ENCODE peak calls at places on chromosomes 3 and 15, in five cellular contexts. B is transverse colon, Q is fibroblast of lung, Z is sigmoid colon, N is pancreas. X is an unnamed sample.

GRCh38 chr3:139610886-139611285 is 66.9 kb downstream of the NMNAT3 start:
- DNase-seq in B (no peak), Q (no peak), Z (no peak), N (no peak), X (no peak)

GRCh38 chr3:27138005-27138404 is 231.2 kb downstream of the NEK10 start:
- DNase-seq in B (no peak), Q (no peak), Z (peak; percentile 55), N (no peak), X (no peak)

GRCh38 chr15:60575995-60576394 is 97.1 kb upstream of the ICE2 start:
- DNase-seq in B (no peak), Q (peak; percentile 41), Z (no peak), N (no peak), X (no peak)

GRCh38 chr3:194098036-194098871 is 37.7 kb upstream of the HES1 start:
- DNase-seq in B (no peak), Q (no peak), Z (no peak), N (peak; percentile 53), X (no peak)

GRCh38 chr3:100927775-100928174 is 65.4 kb downstream of the ABI3BP start:
- DNase-seq in B (no peak), Q (no peak), Z (no peak), N (no peak), X (no peak)

GRCh38 chr3:138389144-138389601 is 40.8 kb downstream of the MRAS start:
- DNase-seq in B (no peak), Q (no peak), Z (no peak), N (no peak), X (no peak)

GRCh38 chr15:74174216-74174965 is 881 bp downstream of the ISLR start:
- DNase-seq in B (no peak), Q (peak; percentile 41), Z (peak; percentile 82), N (no peak), X (no peak)

GRCh38 chr15:77497108-77497737 is 76.5 kb downstream of the HMG20A start:
- DNase-seq in B (peak; percentile 22), Q (peak; percentile 59), Z (peak; percentile 91), N (peak; percentile 78), X (no peak)

GRCh38 chr3:120272294-120272693 is 12.7 kb downstream of the GPR156 start:
- DNase-seq in B (no peak), Q (no peak), Z (no peak), N (no peak), X (no peak)

GRCh38 chr3:134993011-134993410 is 198.0 kb downstream of the EPHB1 start:
- DNase-seq in B (no peak), Q (no peak), Z (no peak), N (no peak), X (no peak)

GRCh38 chr3:143222505-143222904 is 102.9 kb downstream of the CHST2 start:
- DNase-seq in B (no peak), Q (no peak), Z (no peak), N (no peak), X (no peak)

GRCh38 chr3:58111513-58112184 is 99.1 kb downstream of the DNASE1L3 start:
- DNase-seq in B (peak; percentile 81), Q (no peak), Z (no peak), N (peak; percentile 88), X (no peak)

GRCh38 chr3:2603734-2604297 is 505.1 kb downstream of the CNTN4 start:
- DNase-seq in B (no peak), Q (no peak), Z (no peak), N (no peak), X (no peak)

GRCh38 chr15:38068600-38068999 is 134.2 kb downstream of the TMCO5A start:
- DNase-seq in B (no peak), Q (no peak), Z (no peak), N (no peak), X (no peak)
- H3K4me3 ChIP-seq in B (peak overlapping the region; percentile 9), Q (peak overlapping the region; percentile 34), Z (no peak overlapping the region), N (no peak overlapping the region), X (no peak overlapping the region)

DNA sequence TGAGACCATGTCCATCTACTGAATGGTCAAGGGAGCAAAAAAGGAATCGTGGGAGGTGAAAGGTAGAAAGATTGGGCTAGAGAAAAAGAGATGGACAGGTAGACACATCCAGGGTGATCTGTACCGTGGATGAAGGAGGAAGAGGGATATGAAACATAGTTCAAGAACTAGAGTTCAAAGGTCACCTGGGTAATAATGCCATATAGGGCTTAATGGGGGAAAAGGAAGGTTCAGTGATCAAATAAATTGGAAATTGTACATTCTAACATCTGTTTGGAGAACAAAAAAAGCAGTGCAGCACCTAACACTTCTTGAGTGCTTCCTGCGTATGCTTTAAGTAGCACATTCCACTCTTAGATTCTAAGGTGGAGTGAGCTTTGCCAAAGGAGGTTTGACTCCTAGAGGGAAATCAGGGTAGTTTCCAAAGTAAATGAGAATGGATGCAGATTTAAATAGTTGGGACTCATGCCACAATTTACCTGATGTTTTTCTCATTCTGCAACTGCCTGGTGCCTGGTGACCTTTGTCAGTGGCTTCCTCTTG is 46.6 kb downstream of the MITF start:
- DNase-seq in B (no peak), Q (no peak), Z (no peak), N (no peak), X (no peak)
- H3K27ac ChIP-seq in B (peak overlapping the region; percentile 62), Q (no peak overlapping the region), Z (peak overlapping the region; percentile 86), N (no peak overlapping the region), X (peak overlapping the region; percentile 73)

DNA sequence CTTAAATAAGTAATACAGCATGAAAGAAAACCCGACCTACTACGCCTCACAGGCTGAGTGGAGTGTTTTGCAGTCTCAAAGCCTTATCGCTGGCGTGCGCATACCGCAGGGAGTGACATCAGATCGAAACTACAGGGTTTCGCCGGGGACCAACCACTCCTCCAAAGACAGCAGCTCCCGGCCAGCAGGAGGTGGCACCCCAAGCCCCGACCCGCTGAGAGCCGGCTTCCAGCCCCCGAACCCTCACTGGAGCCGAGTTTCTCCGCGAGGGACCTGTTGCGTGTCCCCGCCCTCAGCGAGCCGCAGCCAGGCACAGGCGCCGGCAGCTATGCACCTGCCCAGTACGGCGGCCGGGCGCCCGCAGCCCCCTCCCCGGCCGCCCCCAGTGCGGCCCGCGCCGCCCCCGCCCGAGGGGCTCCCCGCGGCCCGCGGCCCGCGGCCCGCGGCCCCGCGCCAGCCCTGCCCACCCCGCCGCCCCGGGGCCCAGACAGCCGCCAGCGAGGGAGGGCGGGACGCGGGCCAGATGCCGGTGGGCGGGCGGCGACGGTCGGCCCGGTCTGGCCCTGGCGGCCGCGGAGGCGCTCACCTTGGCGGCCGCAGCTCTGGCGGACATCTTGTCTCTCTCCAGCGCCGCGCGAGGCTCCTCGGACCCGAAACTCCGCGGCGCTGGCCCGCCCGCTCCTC is 710 bp downstream of the TJP1 start:
- DNase-seq in B (peak; percentile 83), Q (peak; percentile 79), Z (peak; percentile 88), N (peak; percentile 84), X (peak; percentile 73)
- TF ChIP-seq CTCF in B (peak; percentile 21), Q (peak; percentile 7), Z (no peak), N (no peak), X (peak; percentile 37)

GRCh38 chr15:90681480-90681879 is 35.7 kb upstream of the BLM start:
- DNase-seq in B (no peak), Q (peak; percentile 89), Z (peak; percentile 65), N (no peak), X (peak; percentile 38)

GRCh38 chr15:90681056-90681455 is 36.1 kb upstream of the BLM start:
- DNase-seq in B (no peak), Q (no peak), Z (no peak), N (no peak), X (no peak)

GRCh38 chr15:90677807-90678790 is 39.0 kb upstream of the BLM start:
- DNase-seq in B (peak; percentile 25), Q (no peak), Z (no peak), N (no peak), X (no peak)

GRCh38 chr15:90679959-90680358 is 37.2 kb upstream of the BLM start:
- DNase-seq in B (no peak), Q (no peak), Z (peak; percentile 71), N (no peak), X (no peak)

GRCh38 chr15:90680371-90680935 is 36.7 kb upstream of the BLM start:
- DNase-seq in B (no peak), Q (peak; percentile 98), Z (no peak), N (no peak), X (no peak)
- H3K4me3 ChIP-seq in B (no peak overlapping the region), Q (no peak overlapping the region), Z (no peak overlapping the region), N (no peak overlapping the region), X (no peak overlapping the region)

GRCh38 chr3:188284455-188285212 is 130.7 kb downstream of the LPP start:
- DNase-seq in B (no peak), Q (no peak), Z (no peak), N (no peak), X (no peak)
- H3K27ac ChIP-seq in B (peak overlapping the region; percentile 75), Q (peak overlapping the region; percentile 90), Z (peak overlapping the region; percentile 94), N (no peak overlapping the region), X (peak overlapping the region; percentile 99)

DNA sequence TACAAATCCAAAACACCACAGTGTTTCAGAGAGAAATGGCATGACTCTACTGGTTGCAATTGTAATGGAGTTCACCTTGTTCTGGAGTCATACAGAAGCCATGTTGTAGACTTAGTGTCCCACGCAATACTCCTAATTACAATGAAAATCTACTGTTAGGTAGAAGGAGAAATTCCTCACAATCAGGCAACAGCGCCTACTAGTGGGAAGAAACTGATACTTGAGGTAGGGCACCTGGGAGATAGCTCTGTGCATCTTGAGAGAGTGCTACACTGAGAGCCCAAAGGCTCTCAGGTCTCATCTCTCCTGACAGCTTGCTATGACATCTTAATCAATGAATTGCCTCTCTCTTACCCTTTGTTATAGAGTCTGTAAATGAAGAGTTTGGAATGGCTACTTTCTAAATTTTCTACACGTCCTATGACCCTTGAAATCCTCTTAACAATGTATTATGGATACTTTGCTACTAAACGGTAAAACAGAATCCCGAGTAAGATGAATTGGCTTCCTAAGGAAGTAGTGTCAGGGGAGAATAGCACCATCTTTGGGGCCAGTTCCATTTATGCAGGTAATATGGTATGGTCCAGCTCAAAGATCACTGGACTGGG is 422.7 kb upstream of the TPRG1 start:
- DNase-seq in B (peak; percentile 30), Q (no peak), Z (no peak), N (no peak), X (no peak)
- TF ChIP-seq CTCF in B (peak; percentile 54), Q (peak; percentile 5), Z (no peak), N (no peak), X (no peak)

GRCh38 chr3:24505678-24506560 is 11.3 kb upstream of the THRB start:
- DNase-seq in B (no peak), Q (peak; percentile 70), Z (no peak), N (no peak), X (no peak)

GRCh38 chr3:24506966-24507775 is 12.5 kb upstream of the THRB start:
- DNase-seq in B (no peak), Q (peak; percentile 60), Z (no peak), N (no peak), X (no peak)

GRCh38 chr3:24507776-24508422 is 13.2 kb upstream of the THRB start:
- DNase-seq in B (no peak), Q (no peak), Z (no peak), N (no peak), X (no peak)

GRCh38 chr3:24510030-24510648 is 15.5 kb upstream of the THRB start:
- DNase-seq in B (no peak), Q (no peak), Z (no peak), N (no peak), X (no peak)

GRCh38 chr3:24508423-24508839 is 13.8 kb upstream of the THRB start:
- DNase-seq in B (no peak), Q (peak; percentile 84), Z (no peak), N (no peak), X (no peak)
- H3K4me3 ChIP-seq in B (no peak overlapping the region), Q (no peak overlapping the region), Z (no peak overlapping the region), N (no peak overlapping the region), X (no peak overlapping the region)

DNA sequence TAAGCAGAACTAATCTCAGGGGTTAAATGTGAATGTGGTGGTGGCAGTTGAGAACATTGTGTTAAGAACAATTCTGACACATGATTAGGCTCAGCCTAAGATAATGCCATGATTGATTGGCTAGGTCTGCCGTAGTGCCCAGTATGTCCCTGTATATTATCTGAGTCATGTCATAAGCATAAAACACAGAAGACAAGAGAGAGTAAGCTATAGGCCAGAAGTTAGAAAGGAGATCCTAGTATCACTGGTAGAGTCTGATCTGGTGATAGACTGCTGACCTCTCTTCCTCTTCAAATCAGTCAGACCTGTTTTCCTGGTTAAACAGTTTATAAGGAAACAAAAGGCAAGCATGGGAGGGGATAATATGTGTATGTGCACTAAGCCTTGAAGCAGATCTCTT is 30.1 kb upstream of the ATP8B4 start:
- DNase-seq in B (no peak), Q (no peak), Z (no peak), N (no peak), X (no peak)
- H3K27ac ChIP-seq in B (no peak overlapping the region), Q (no peak overlapping the region), Z (no peak overlapping the region), N (no peak overlapping the region), X (no peak overlapping the region)

X was measured in gastrocnemius medialis.